ENCODE peak calls at places on chromosome 14, in four cellular contexts. S, H, W and T are unnamed samples.
A peak's percentile ranks its signal among the peaks of the same experiment; 100 is the strongest.

GRCh38 chr14:33237102-33237501 is 298.4 kb downstream of the NPAS3 start:
- DNase-seq in W (no peak), S (no peak), H (no peak), T (no peak)

GRCh38 chr14:102749833-102750775 is 27.1 kb upstream of the TRAF3 start:
- DNase-seq in S (no peak), H (no peak), W (no peak), T (no peak)

GRCh38 chr14:24425704-24426103 is 3.8 kb downstream of the CBLN3 start:
- DNase-seq in S (no peak), H (no peak), W (no peak), T (peak; percentile 80)

GRCh38 chr14:98769326-98769725 is 502.7 kb downstream of the BCL11B start:
- DNase-seq in W (no peak), S (no peak), H (no peak), T (no peak)

GRCh38 chr14:101791919-101792572 is 30.5 kb downstream of the PPP2R5C start:
- DNase-seq in H (no peak), S (no peak), W (no peak), T (no peak)

GRCh38 chr14:70828188-70828587 is 18.9 kb upstream of the MAP3K9 start:
- DNase-seq in W (no peak), S (no peak), H (no peak), T (no peak)

GRCh38 chr14:52018970-52019369 is 29.6 kb downstream of the RTRAF start:
- DNase-seq in W (no peak), H (no peak), S (no peak), T (no peak)

GRCh38 chr14:61147898-61148549 is 133.1 kb downstream of the TMEM30B start:
- DNase-seq in S (no peak), H (no peak), W (no peak), T (no peak)

GRCh38 chr14:100422556-100423420 is 99.6 kb downstream of the SLC25A47 start:
- DNase-seq in S (no peak), W (no peak), H (no peak), T (no peak)

GRCh38 chr14:53861781-53862180 is 94.8 kb downstream of the BMP4 start:
- DNase-seq in S (no peak), H (no peak), W (no peak), T (no peak)

GRCh38 chr14:89422181-89422951 is 5.3 kb upstream of the FOXN3 start:
- DNase-seq in W (no peak), H (no peak), S (no peak), T (no peak)

GRCh38 chr14:32509632-32510187 is 180.6 kb downstream of the AKAP6 start:
- DNase-seq in W (no peak), S (no peak), H (no peak), T (no peak)

GRCh38 chr14:61217516-61217915 is 63.6 kb downstream of the TMEM30B start:
- DNase-seq in S (no peak), H (no peak), W (no peak), T (no peak)

GRCh38 chr14:21894003-21894897 is 220.6 kb upstream of the OR4E1 start:
- DNase-seq in H (no peak), W (no peak), S (peak; percentile 62), T (no peak)

GRCh38 chr14:67461341-67461985 is 27.1 kb downstream of the TMEM229B start:
- DNase-seq in H (no peak), S (no peak), W (no peak), T (no peak)

GRCh38 chr14:57747036-57747435 is 118.9 kb downstream of the SLC35F4 start:
- DNase-seq in S (no peak), H (no peak), W (no peak), T (no peak)

GRCh38 chr14:39773387-39773786 is 341.2 kb upstream of the FBXO33 start:
- DNase-seq in W (no peak), H (no peak), S (no peak), T (no peak)

GRCh38 chr14:68951800-68952540 is 27.1 kb downstream of the ACTN1 start:
- DNase-seq in W (no peak), S (no peak), H (peak; percentile 66), T (no peak)

GRCh38 chr14:61350427-61350826 is 29.0 kb downstream of the PRKCH start:
- DNase-seq in H (no peak), S (no peak), W (no peak), T (no peak)

GRCh38 chr14:52369305-52369781 is 55.2 kb downstream of the PTGER2 start:
- DNase-seq in H (no peak), S (no peak), W (no peak), T (no peak)

GRCh38 chr14:93049295-93049694 is 66.4 kb downstream of the ITPK1 start:
- DNase-seq in W (no peak), H (no peak), S (no peak), T (no peak)

GRCh38 chr14:55005071-55005470 is 21.8 kb downstream of the WDHD1 start:
- DNase-seq in H (no peak), W (no peak), S (no peak), T (no peak)

GRCh38 chr14:102620413-102620812 is 28.0 kb downstream of the RCOR1 start:
- DNase-seq in S (no peak), W (no peak), H (no peak), T (no peak)

GRCh38 chr14:104968153-104968527 is 10.0 kb downstream of the AHNAK2 start:
- DNase-seq in S (peak; percentile 45), H (peak; percentile 75), W (no peak), T (no peak)

GRCh38 chr14:104967414-104968152 is 10.6 kb downstream of the AHNAK2 start:
- DNase-seq in H (peak; percentile 51), S (peak; percentile 47), W (no peak), T (no peak)

GRCh38 chr14:104969741-104970230 is 8.4 kb downstream of the AHNAK2 start:
- DNase-seq in H (no peak), W (no peak), S (no peak), T (no peak)

GRCh38 chr14:104970231-104971068 is 7.7 kb downstream of the AHNAK2 start:
- DNase-seq in H (no peak), S (no peak), W (no peak), T (peak; percentile 37)

DNA sequence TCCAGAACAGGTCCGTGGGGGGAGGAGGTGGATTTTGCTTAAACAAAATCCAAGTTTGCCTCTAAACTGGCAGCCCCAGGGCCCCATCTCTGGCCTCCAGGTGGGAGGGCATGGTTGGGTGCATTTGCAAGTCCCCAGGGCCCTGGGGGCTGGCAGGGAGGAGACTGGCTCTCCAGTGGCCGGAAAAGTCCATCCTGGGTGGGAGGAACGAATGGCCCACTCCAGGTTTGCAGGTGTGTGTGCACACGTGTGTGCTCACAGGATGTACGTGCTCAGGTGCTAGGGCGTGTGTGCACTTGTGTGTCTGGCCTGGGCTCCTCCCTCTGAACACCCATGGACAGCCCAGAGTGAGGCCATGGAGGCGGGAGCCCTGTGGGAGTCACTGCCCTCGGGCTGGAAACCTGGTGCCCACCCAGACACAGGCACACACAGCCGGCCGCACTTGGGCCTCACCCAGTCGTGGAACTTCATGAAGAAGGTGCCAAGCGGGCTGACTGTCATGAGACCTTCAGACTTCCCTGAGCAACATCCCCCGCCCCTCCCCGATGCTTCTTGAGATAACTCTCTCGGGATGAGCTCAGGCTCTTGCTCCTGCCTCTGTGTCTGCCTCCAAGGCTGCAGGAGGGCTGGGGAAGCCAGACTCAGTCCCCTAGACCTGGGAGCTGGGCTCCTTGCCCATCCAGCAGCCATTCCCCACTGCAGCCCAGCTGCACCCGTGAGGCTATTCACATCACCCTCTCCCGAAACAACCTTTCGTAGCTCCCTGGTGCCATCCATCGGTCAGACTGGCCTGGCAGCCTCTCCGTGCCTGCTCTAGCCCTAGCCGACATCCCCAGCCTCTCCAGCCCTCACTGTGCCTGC is 9.4 kb downstream of the AHNAK2 start:
- DNase-seq in S (no peak), H (peak; percentile 51), W (no peak), T (no peak)
- TF ChIP-seq USF1 in S (no peak), H (no peak), W (no peak), T (no peak)

GRCh38 chr14:74713395-74713735 is 421 bp downstream of the FCF1 start:
- DNase-seq in W (no peak), H (no peak), S (no peak), T (no peak)

GRCh38 chr14:74710477-74710876 is 2.4 kb downstream of the AREL1 start:
- DNase-seq in W (no peak), H (no peak), S (no peak), T (peak; percentile 41)

DNA sequence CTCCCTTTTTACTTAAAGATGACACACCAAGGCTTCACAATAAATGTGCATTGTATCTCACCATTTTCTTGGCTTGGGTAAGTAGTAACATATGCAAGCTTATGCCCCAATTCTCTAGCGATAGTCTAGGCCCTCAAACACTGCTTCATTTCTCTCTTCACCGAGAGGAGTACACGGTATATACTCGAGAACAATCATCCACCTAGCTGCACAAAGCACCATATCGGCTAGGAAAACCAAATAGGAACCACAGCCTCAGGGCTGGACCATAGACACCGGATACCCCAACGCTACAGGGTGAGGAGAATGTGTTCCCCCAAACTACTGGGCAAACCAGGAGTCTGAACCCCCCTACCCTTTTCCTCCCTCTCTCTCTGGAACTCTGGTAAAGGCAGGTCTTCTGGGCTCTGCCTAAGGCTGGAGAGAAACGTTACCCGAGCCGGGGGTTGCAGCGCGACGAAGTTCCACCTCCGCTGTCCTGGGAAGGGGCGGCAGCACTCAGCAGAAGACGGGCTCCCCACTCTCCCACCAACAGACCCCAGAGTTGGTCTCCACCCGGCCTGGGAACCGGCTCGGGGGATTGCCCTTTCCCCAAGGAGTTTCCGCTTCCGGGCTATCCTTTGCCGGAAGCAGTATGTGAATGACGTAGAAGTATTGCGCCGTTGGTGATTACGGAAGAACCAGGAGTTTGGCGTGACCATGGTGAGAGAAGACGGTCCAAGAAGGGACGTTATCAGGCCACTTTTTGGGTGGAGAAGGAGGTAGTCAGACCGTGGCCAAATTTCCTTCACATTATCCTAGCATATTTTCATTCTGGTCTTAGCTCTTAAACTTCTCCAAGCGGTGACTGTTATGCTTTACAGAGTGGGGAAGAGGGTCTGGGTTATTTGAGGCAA is at the start of the genes AREL1 and FCF1:
- DNase-seq in H (peak; percentile 90), S (peak; percentile 79), W (peak; percentile 54), T (peak; percentile 87)
- TF ChIP-seq USF1 in H (no peak), S (no peak), W (no peak), T (no peak)

GRCh38 chr14:22952418-22952817 is 4.5 kb downstream of the HAUS4 start:
- DNase-seq in W (no peak), S (no peak), H (no peak), T (no peak)
- TF ChIP-seq USF1 in W (no peak), S (no peak), H (no peak), T (no peak)

GRCh38 chr14:42992930-42993329 is 1386.3 kb downstream of the LRFN5 start:
- DNase-seq in W (no peak), S (no peak), H (no peak), T (no peak)

GRCh38 chr14:42994001-42994736 is 1387.5 kb downstream of the LRFN5 start:
- DNase-seq in H (no peak), S (no peak), W (no peak), T (no peak)
- TF ChIP-seq USF1 in H (no peak), S (no peak), W (no peak), T (no peak)

GRCh38 chr14:26791117-26791806 is 193.4 kb upstream of the NOVA1 start:
- DNase-seq in W (no peak), S (no peak), H (no peak), T (no peak)

DNA sequence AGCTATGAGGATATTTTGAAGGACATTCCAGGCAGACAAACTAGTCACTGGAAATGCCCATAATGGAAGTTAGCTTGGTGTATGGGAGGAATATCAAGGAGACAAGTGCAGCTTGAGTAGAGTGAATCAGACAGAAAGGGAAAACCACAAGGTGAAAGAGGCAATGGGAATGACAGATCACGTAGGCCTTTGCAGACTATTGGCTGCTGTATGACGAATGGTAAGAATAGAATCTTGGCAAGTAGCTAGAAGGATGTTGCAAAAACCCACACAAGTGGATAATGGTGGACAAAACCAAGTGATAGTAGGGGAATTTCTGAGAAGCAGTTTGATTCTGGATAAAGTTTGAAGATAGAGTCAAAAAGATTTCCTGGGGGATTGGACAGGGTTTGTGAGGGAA is 196.9 kb upstream of the NOVA1 start:
- DNase-seq in H (no peak), S (no peak), W (no peak), T (no peak)
- TF ChIP-seq USF1 in H (no peak), S (no peak), W (no peak), T (no peak)